ENCODE peak calls at places on chromosomes 16 and 17, in five cellular contexts. H is neural progenitor cell; C is SJCRH30; K is fibroblast of lung; X is effector memory CD4-positive, alpha-beta T cell. E is an unnamed sample.

GRCh38 chr17:51056813-51057510 is 63.7 kb downstream of the SPAG9 start:
- DNase-seq in C (peak; percentile 59), X (no peak), H (peak; percentile 68), K (peak; percentile 99), E (peak; percentile 94)

GRCh38 chr16:17459903-17460521 is 10.7 kb downstream of the XYLT1 start:
- DNase-seq in H (no peak), C (no peak), X (no peak), K (no peak), E (no peak)

GRCh38 chr16:31194898-31195297 is 7.7 kb downstream of the PYCARD start:
- DNase-seq in H (no peak), K (no peak), X (no peak), C (no peak), E (no peak)

GRCh38 chr16:17466876-17467275 is 3.9 kb downstream of the XYLT1 start:
- DNase-seq in H (no peak), K (no peak), X (no peak), C (no peak), E (no peak)

GRCh38 chr17:27038676-27039075 is 255.2 kb upstream of the WSB1 start:
- DNase-seq in K (no peak), C (peak; percentile 45), H (no peak), X (no peak), E (no peak)

GRCh38 chr17:1255041-1255440 is 15.2 kb upstream of the BHLHA9 start:
- DNase-seq in K (no peak), X (no peak), H (no peak), C (no peak), E (no peak)

GRCh38 chr16:32116080-32116479 is 137.0 kb upstream of the TP53TG3D start:
- DNase-seq in C (no peak), X (no peak), K (no peak), H (no peak), E (no peak)

GRCh38 chr17:40065771-40066510 is 3.2 kb downstream of the THRA start:
- DNase-seq in H (no peak), C (peak; percentile 30), X (no peak), K (no peak), E (no peak)

GRCh38 chr17:16013943-16014407 is 14.4 kb downstream of the TTC19 start:
- DNase-seq in C (peak; percentile 51), X (no peak), H (peak; percentile 24), K (peak; percentile 86), E (peak; percentile 65)

DNA sequence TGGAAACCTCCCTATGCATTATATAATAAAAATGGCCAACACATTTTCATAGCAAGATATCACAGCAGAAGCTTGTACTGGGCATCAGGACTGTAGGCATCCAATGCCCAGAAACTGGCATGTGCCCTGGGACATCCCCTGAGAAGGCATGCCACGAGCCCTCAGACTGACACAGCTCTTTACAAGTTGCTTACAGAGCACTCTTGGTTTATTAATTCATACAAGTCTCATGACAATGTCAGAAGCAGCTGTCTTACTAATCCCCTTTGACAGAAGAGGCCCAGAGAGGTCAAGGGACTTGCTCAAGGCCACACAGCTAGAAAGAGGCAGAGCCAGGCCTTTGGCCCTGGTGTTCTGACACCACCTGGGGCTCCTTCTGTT is 5.6 kb upstream of the CCL2 start:
- DNase-seq in H (no peak), C (no peak), X (no peak), K (no peak), E (no peak)
- H3K4me3 ChIP-seq in H (no peak overlapping the region), C (no peak overlapping the region), X (no peak overlapping the region), K (no peak overlapping the region), E (no peak overlapping the region)

GRCh38 chr16:53817117-53817516 is 113.2 kb downstream of the FTO start:
- DNase-seq in H (no peak), K (peak; percentile 98), C (peak; percentile 24), X (no peak), E (peak; percentile 96)
- H3K27ac ChIP-seq in H (no peak overlapping the region), K (peak overlapping the region; percentile 24), C (peak overlapping the region; percentile 57), X (no peak overlapping the region), E (peak overlapping the region; percentile 92)

DNA sequence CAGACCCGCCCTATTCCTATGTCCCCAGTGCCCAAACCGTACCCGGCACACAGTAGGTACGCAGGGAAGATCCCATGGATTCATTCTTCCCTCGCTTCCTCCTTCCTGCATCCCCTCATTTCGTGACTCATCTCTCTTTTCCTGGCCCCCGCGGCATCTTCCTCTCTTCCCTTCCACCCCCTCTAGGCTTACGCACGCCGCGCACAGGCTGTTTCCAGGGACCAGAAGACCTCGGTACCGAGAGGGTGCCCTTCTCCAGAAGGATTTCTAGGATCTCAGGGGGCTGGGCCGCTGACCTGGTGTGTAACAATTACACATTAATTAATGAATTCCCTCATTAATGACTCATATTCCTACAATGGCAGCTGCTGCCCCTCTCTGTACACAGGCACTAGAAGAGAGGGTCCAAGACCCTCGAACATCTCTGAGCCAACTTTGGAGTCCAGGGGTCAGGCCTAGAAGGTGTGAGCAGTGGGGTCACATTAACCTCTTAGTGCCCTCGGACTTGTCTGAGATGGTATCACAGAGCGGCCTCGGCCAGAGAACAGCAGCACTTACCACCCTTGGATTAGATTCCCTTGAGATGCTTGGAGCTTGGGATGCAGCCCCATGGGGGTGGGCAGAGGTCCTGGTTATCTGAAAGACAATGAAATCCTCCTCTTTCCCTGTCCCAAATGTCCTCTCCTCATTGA is 16.8 kb upstream of the PLLP start:
- DNase-seq in K (no peak), H (no peak), C (no peak), X (no peak), E (no peak)
- H3K4me3 ChIP-seq in K (no peak overlapping the region), H (peak overlapping the region; percentile 56), C (no peak overlapping the region), X (no peak overlapping the region), E (peak overlapping the region; percentile 29)

GRCh38 chr17:59094921-59095530 is 11.7 kb downstream of the TRIM37 start:
- DNase-seq in H (no peak), K (no peak), X (no peak), C (no peak), E (peak; percentile 24)

GRCh38 chr17:59093145-59093701 is 13.5 kb downstream of the TRIM37 start:
- DNase-seq in C (no peak), H (no peak), X (no peak), K (no peak), E (no peak)

GRCh38 chr17:59097876-59098275 is 8.8 kb downstream of the TRIM37 start:
- DNase-seq in K (no peak), C (no peak), H (no peak), X (no peak), E (no peak)

GRCh38 chr17:59093702-59094231 is 12.9 kb downstream of the TRIM37 start:
- DNase-seq in H (no peak), K (peak; percentile 92), C (peak; percentile 84), X (no peak), E (peak; percentile 99)
- H3K27ac ChIP-seq in H (no peak overlapping the region), K (peak overlapping the region; percentile 76), C (peak overlapping the region; percentile 75), X (no peak overlapping the region), E (peak overlapping the region; percentile 99)

GRCh38 chr17:9226130-9226793 is 205.0 kb downstream of the NTN1 start:
- DNase-seq in X (no peak), K (no peak), C (no peak), H (no peak), E (no peak)
- H3K4me3 ChIP-seq in X (peak overlapping the region; percentile 12), K (no peak overlapping the region), C (no peak overlapping the region), H (no peak overlapping the region), E (no peak overlapping the region)

GRCh38 chr17:72684405-72685020 is 408.0 kb downstream of the SLC39A11 start:
- DNase-seq in C (no peak), K (no peak), H (no peak), X (no peak), E (no peak)
- H3K27ac ChIP-seq in C (no peak overlapping the region), K (peak overlapping the region; percentile 54), H (no peak overlapping the region), X (no peak overlapping the region), E (peak overlapping the region; percentile 91)

GRCh38 chr17:44747566-44747965 is 11.2 kb upstream of the ADAM11 start:
- DNase-seq in X (no peak), C (no peak), K (peak; percentile 8), H (no peak), E (no peak)

GRCh38 chr17:44752953-44753861 is 5.6 kb upstream of the ADAM11 start:
- DNase-seq in H (no peak), C (no peak), X (no peak), K (no peak), E (no peak)

GRCh38 chr17:44751331-44751730 is 7.5 kb upstream of the ADAM11 start:
- DNase-seq in C (no peak), X (no peak), H (no peak), K (no peak), E (no peak)

GRCh38 chr17:44751806-44752205 is 7.0 kb upstream of the ADAM11 start:
- DNase-seq in C (no peak), K (no peak), X (no peak), H (no peak), E (no peak)

GRCh38 chr17:44749076-44750020 is 9.4 kb upstream of the ADAM11 start:
- DNase-seq in K (no peak), C (no peak), X (no peak), H (no peak), E (no peak)
- H3K4me3 ChIP-seq in K (no peak overlapping the region), C (no peak overlapping the region), X (no peak overlapping the region), H (no peak overlapping the region), E (no peak overlapping the region)

GRCh38 chr17:9256361-9256943 is 235.1 kb downstream of the NTN1 start:
- DNase-seq in H (no peak), X (no peak), K (no peak), C (peak; percentile 50), E (no peak)
- H3K27ac ChIP-seq in H (no peak overlapping the region), X (no peak overlapping the region), K (no peak overlapping the region), C (peak overlapping the region; percentile 8), E (no peak overlapping the region)

E was measured in brain microvascular endothelial cell.